ENCODE peak calls at places on chromosome 16, in five cellular contexts. P is IMR-90, F is H1, J is neuronal stem cell, M is mesenchymal stem cell. D is an unnamed sample.

GRCh38 chr16:19430345-19430744 is 12.7 kb downstream of the TMC5 start:
- DNase-seq in P (no peak), F (no peak), J (no peak), M (no peak), D (no peak)

GRCh38 chr16:66391726-66392670 is 25.5 kb downstream of the CDH5 start:
- DNase-seq in P (no peak), F (no peak), J (no peak), M (no peak), D (no peak)

GRCh38 chr16:593406-593805 is 3.5 kb downstream of the RAB40C start:
- DNase-seq in P (no peak), F (no peak), J (no peak), M (no peak), D (no peak)

GRCh38 chr16:14300631-14301149 is 229.6 kb downstream of the MRTFB start:
- DNase-seq in P (peak; percentile 85), F (no peak), J (no peak), M (peak; percentile 86), D (peak; percentile 90)

GRCh38 chr16:3474136-3474779 is 21.0 kb downstream of the C16orf90 start:
- DNase-seq in P (no peak), F (no peak), J (no peak), M (no peak), D (no peak)

GRCh38 chr16:16861546-16861945 is 482.6 kb downstream of the NPIPA7 start:
- DNase-seq in P (peak; percentile 32), F (no peak), J (peak; percentile 55), M (peak; percentile 0), D (peak; percentile 55)

GRCh38 chr16:29645699-29646187 is 17.3 kb upstream of the SPN start:
- DNase-seq in P (no peak), F (no peak), J (no peak), M (no peak), D (peak; percentile 84)

GRCh38 chr16:64532117-64532516 is 589.7 kb downstream of the CDH11 start:
- DNase-seq in P (no peak), F (no peak), J (no peak), M (no peak), D (no peak)

GRCh38 chr16:57382535-57383275 is 10.4 kb downstream of the CX3CL1 start:
- DNase-seq in P (no peak), F (no peak), J (no peak), M (no peak), D (no peak)

GRCh38 chr16:28312327-28312726 is 20.0 kb downstream of the SBK1 start:
- DNase-seq in P (no peak), F (no peak), J (no peak), M (no peak), D (no peak)

GRCh38 chr16:69860233-69861231 is 90.6 kb upstream of the CLEC18A start:
- DNase-seq in P (no peak), F (no peak), J (no peak), M (no peak), D (no peak)
- H3K4ac ChIP-seq in P (peak overlapping the region; percentile 27), F (no peak overlapping the region), J (no peak overlapping the region), M (no peak overlapping the region), D (no peak overlapping the region)

GRCh38 chr16:48035142-48035541 is 120.7 kb downstream of the ABCC12 start:
- DNase-seq in P (no peak), F (no peak), J (no peak), M (no peak), D (no peak)
- H3K4me3 ChIP-seq in P (no peak overlapping the region), F (no peak overlapping the region), J (no peak overlapping the region), M (no peak overlapping the region), D (no peak overlapping the region)

GRCh38 chr16:85369060-85369459 is 244.1 kb upstream of the GSE1 start:
- DNase-seq in P (no peak), F (no peak), J (no peak), M (peak; percentile 48), D (no peak)

GRCh38 chr16:85366031-85366763 is 246.9 kb upstream of the GSE1 start:
- DNase-seq in P (no peak), F (no peak), J (no peak), M (peak; percentile 83), D (peak; percentile 43)

GRCh38 chr16:85369741-85370528 is 243.2 kb upstream of the GSE1 start:
- DNase-seq in P (no peak), F (no peak), J (peak; percentile 43), M (peak; percentile 71), D (peak; percentile 47)

GRCh38 chr16:85365120-85365519 is 248.0 kb upstream of the GSE1 start:
- DNase-seq in P (no peak), F (no peak), J (no peak), M (peak; percentile 46), D (no peak)

GRCh38 chr16:85367485-85367884 is 245.6 kb upstream of the GSE1 start:
- DNase-seq in P (no peak), F (no peak), J (no peak), M (no peak), D (no peak)
- H3K4ac ChIP-seq in P (no peak overlapping the region), F (no peak overlapping the region), J (no peak overlapping the region), M (peak overlapping the region; percentile 99), D (no peak overlapping the region)

GRCh38 chr16:88390760-88391496 is 8.2 kb downstream of the ZNF469 start:
- DNase-seq in P (no peak), F (no peak), J (no peak), M (no peak), D (no peak)
- H3K4me3 ChIP-seq in P (no peak overlapping the region), F (no peak overlapping the region), J (no peak overlapping the region), M (no peak overlapping the region), D (no peak overlapping the region)

GRCh38 chr16:84826558-84826941 is 6.8 kb downstream of the CRISPLD2 start:
- DNase-seq in P (peak; percentile 72), F (no peak), J (no peak), M (peak; percentile 93), D (no peak)
- H3K4ac ChIP-seq in P (peak overlapping the region; percentile 98), F (no peak overlapping the region), J (no peak overlapping the region), M (peak overlapping the region; percentile 29), D (no peak overlapping the region)

DNA sequence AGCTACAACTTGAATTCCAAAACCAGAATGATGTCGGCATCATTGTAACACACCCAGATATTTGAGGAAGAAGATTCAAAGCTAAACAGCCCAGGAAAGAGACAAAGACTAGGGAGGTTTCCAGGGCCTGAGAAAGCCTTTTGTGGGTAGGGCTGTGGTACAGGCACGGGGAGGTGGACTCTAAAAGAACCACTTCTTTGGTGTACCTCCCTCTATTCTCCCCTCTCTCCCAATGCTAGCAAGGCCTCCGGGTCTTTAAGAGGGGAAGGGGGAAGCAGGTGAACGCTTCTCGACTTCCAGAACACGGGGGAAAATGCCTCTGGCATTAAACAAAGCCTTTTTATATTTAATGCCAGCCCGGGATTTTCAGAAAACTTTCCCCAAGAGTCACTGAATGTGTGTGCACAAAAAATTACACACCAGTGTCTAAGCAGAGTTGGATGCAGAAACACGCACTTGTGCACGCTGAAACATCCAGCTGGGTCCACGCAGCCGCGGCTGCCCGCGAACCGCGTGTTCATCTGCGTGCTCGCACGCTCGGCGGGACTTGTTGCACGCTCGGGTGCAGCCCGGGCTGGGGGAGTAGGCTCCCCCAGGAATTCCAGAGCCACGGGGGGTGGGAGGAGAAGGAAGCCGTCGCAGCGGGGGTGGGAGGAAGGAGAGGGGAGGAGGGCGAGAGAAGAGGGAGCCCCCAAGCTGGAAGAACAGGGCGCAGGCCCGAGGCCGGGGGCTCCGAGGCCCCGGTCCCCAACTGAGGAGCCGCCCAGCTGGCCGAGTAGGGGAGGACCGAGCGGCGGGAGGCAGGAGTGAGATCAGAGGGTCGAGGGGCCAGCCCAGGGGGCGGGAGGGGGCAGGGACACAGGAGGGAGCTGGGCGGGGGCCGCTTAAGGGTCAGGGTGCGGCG is 20.2 kb upstream of the ZNF423 start:
- DNase-seq in P (no peak), F (no peak), J (peak; percentile 36), M (peak; percentile 10), D (peak; percentile 56)
- H3K4me3 ChIP-seq in P (no peak overlapping the region), F (peak overlapping the region; percentile 18), J (no peak overlapping the region), M (no peak overlapping the region), D (no peak overlapping the region)

DNA sequence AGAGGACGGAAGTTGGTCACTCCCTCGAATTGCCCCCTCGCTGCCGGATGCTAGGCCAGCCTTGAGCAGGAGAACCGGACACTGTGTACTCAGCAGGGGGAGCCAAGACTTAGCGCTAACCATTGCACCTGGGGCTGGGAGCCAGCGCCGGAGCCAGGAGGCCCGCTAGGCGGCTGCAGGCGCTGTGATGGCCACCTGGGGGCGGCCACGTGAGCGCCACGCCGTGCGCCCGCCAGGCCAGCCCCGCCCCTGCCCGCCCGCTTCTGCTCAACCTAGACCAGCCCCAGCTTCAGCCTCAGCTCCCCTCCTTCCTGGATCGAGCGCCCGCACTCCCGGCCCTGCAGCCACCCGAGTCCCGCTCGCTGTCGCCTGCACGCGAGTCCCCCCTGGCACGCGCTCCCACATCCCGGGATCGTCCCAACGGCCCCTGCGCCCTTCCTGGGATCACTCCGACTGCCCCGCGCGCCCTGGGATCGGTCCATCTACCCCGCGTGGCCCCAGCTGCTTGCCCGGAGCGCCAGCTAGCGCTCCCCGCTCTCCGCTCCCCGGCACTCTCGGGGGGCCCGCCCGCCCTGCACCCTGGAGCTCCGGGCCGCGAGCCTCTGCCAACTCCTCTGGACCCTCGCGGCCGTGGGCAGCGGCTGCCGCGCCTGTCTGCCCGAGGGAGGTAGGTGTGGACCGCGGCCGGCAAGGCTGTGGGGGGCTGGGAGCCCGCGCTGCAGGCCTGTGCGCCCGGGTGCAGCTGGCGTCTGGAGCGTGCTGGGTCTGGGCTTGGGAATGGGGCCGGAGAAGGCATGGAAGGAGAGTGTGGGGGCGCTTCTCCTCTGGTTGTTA is at the start of gene EEF2K:
- DNase-seq in P (peak; percentile 95), F (peak; percentile 89), J (peak; percentile 85), M (peak; percentile 95), D (peak; percentile 97)
- H3K4ac ChIP-seq in P (peak within 1 kb of the TSS; percentile 76), F (no peak within 1 kb of the TSS), J (no peak within 1 kb of the TSS), M (peak within 1 kb of the TSS; percentile 97), D (no peak within 1 kb of the TSS)

GRCh38 chr16:49699718-49700117 is 156.2 kb downstream of the ZNF423 start:
- DNase-seq in P (no peak), F (no peak), J (no peak), M (no peak), D (peak; percentile 16)

GRCh38 chr16:49700928-49701685 is 154.8 kb downstream of the ZNF423 start:
- DNase-seq in P (no peak), F (no peak), J (no peak), M (no peak), D (peak; percentile 40)

GRCh38 chr16:49700222-49700927 is 155.5 kb downstream of the ZNF423 start:
- DNase-seq in P (no peak), F (no peak), J (peak; percentile 37), M (no peak), D (peak; percentile 87)

GRCh38 chr16:49703494-49703893 is 152.4 kb downstream of the ZNF423 start:
- DNase-seq in P (no peak), F (no peak), J (no peak), M (no peak), D (no peak)

GRCh38 chr16:49701867-49702494 is 153.9 kb downstream of the ZNF423 start:
- DNase-seq in P (no peak), F (no peak), J (peak; percentile 76), M (peak; percentile 9), D (peak; percentile 80)
- H3K4me3 ChIP-seq in P (no peak overlapping the region), F (no peak overlapping the region), J (peak overlapping the region; percentile 32), M (peak overlapping the region; percentile 43), D (no peak overlapping the region)

GRCh38 chr16:25109643-25110042 is 1.9 kb upstream of the LCMT1 start:
- DNase-seq in P (peak; percentile 98), F (no peak), J (no peak), M (peak; percentile 96), D (no peak)

GRCh38 chr16:25110392-25110947 is 1.1 kb upstream of the LCMT1 start:
- DNase-seq in P (no peak), F (no peak), J (no peak), M (peak; percentile 18), D (no peak)

GRCh38 chr16:25111403-25112166 is at the start of gene LCMT1:
- DNase-seq in P (peak; percentile 97), F (peak; percentile 92), J (peak; percentile 95), M (peak; percentile 99), D (peak; percentile 100)

GRCh38 chr16:25118851-25119584 is 7.5 kb downstream of the LCMT1 start:
- DNase-seq in P (no peak), F (no peak), J (no peak), M (no peak), D (no peak)

GRCh38 chr16:25114121-25114520 is 2.6 kb downstream of the LCMT1 start:
- DNase-seq in P (no peak), F (no peak), J (no peak), M (no peak), D (no peak)
- H3K4ac ChIP-seq in P (no peak overlapping the region), F (no peak overlapping the region), J (no peak overlapping the region), M (no peak overlapping the region), D (no peak overlapping the region)

D was measured in mesendoderm.